ENCODE peak calls at places on chromosome 3, in eight cellular contexts. One of them, this sample, is unnamed.

GRCh38 chr3:14537590-14538450 is 2.3 kb downstream of the GRIP2 start:
- DNase-seq in HFFc6: peak
- DNase-seq in NCI-H2029: no peak
- DNase-seq in HFF-Myc: no peak
- DNase-seq in activated CD8-positive, alpha-beta memory T cell treated with anti-CD3 and anti-CD28 coated beads for 24 hours: no peak
- DNase-seq in central memory CD8-positive, alpha-beta T cell: no peak
- DNase-seq in HS-27A: no peak
- DNase-seq in activated effector memory CD4-positive, alpha-beta T cell treated with Interleukin-2 at 50 U/mL for 16 hours: no peak
- DNase-seq in this sample: no peak

GRCh38 chr3:186471781-186472180 is 72.4 kb downstream of the CRYGS start:
- DNase-seq in HS-27A: no peak
- DNase-seq in activated effector memory CD4-positive, alpha-beta T cell treated with Interleukin-2 at 50 U/mL for 16 hours: no peak
- DNase-seq in activated CD8-positive, alpha-beta memory T cell treated with anti-CD3 and anti-CD28 coated beads for 24 hours: no peak
- DNase-seq in central memory CD8-positive, alpha-beta T cell: no peak
- DNase-seq in HFFc6: no peak
- DNase-seq in NCI-H2029: no peak
- DNase-seq in HFF-Myc: no peak
- DNase-seq in this sample: no peak

GRCh38 chr3:67569324-67569723 is 85.1 kb downstream of the SUCLG2 start:
- DNase-seq in NCI-H2029: no peak
- DNase-seq in HFF-Myc: no peak
- DNase-seq in activated CD8-positive, alpha-beta memory T cell treated with anti-CD3 and anti-CD28 coated beads for 24 hours: no peak
- DNase-seq in activated effector memory CD4-positive, alpha-beta T cell treated with Interleukin-2 at 50 U/mL for 16 hours: no peak
- DNase-seq in central memory CD8-positive, alpha-beta T cell: no peak
- DNase-seq in HS-27A: no peak
- DNase-seq in HFFc6: no peak
- DNase-seq in this sample: no peak

GRCh38 chr3:14467723-14468620 is 65.6 kb downstream of the SLC6A6 start:
- DNase-seq in NCI-H2029: no peak
- DNase-seq in HS-27A: no peak
- DNase-seq in activated CD8-positive, alpha-beta memory T cell treated with anti-CD3 and anti-CD28 coated beads for 24 hours: peak
- DNase-seq in HFFc6: no peak
- DNase-seq in central memory CD8-positive, alpha-beta T cell: peak
- DNase-seq in activated effector memory CD4-positive, alpha-beta T cell treated with Interleukin-2 at 50 U/mL for 16 hours: peak
- DNase-seq in HFF-Myc: no peak
- DNase-seq in this sample: no peak

GRCh38 chr3:177262396-177262795 is 65.1 kb upstream of the TBL1XR1 start:
- DNase-seq in activated CD8-positive, alpha-beta memory T cell treated with anti-CD3 and anti-CD28 coated beads for 24 hours: peak
- DNase-seq in NCI-H2029: no peak
- DNase-seq in HFFc6: no peak
- DNase-seq in HS-27A: no peak
- DNase-seq in activated effector memory CD4-positive, alpha-beta T cell treated with Interleukin-2 at 50 U/mL for 16 hours: no peak
- DNase-seq in HFF-Myc: peak
- DNase-seq in central memory CD8-positive, alpha-beta T cell: no peak
- DNase-seq in this sample: no peak

GRCh38 chr3:146166450-146167222 is 5.7 kb upstream of the PLOD2 start:
- DNase-seq in HFF-Myc: no peak
- DNase-seq in HFFc6: peak
- DNase-seq in NCI-H2029: no peak
- DNase-seq in activated effector memory CD4-positive, alpha-beta T cell treated with Interleukin-2 at 50 U/mL for 16 hours: no peak
- DNase-seq in central memory CD8-positive, alpha-beta T cell: no peak
- DNase-seq in activated CD8-positive, alpha-beta memory T cell treated with anti-CD3 and anti-CD28 coated beads for 24 hours: no peak
- DNase-seq in HS-27A: no peak
- DNase-seq in this sample: peak

GRCh38 chr3:12979151-12979946 is 93.9 kb downstream of the IQSEC1 start:
- DNase-seq in HFF-Myc: no peak
- DNase-seq in NCI-H2029: no peak
- DNase-seq in central memory CD8-positive, alpha-beta T cell: no peak
- DNase-seq in HFFc6: no peak
- DNase-seq in activated effector memory CD4-positive, alpha-beta T cell treated with Interleukin-2 at 50 U/mL for 16 hours: no peak
- DNase-seq in HS-27A: no peak
- DNase-seq in activated CD8-positive, alpha-beta memory T cell treated with anti-CD3 and anti-CD28 coated beads for 24 hours: no peak
- DNase-seq in this sample: no peak

GRCh38 chr3:43144811-43145490 is 39.1 kb upstream of the POMGNT2 start:
- DNase-seq in HFFc6: peak
- DNase-seq in NCI-H2029: no peak
- DNase-seq in HFF-Myc: no peak
- DNase-seq in activated CD8-positive, alpha-beta memory T cell treated with anti-CD3 and anti-CD28 coated beads for 24 hours: no peak
- DNase-seq in activated effector memory CD4-positive, alpha-beta T cell treated with Interleukin-2 at 50 U/mL for 16 hours: no peak
- DNase-seq in central memory CD8-positive, alpha-beta T cell: no peak
- DNase-seq in HS-27A: no peak
- DNase-seq in this sample: peak

GRCh38 chr3:48422272-48422671 is 7.6 kb downstream of the PLXNB1 start:
- DNase-seq in HFF-Myc: no peak
- DNase-seq in HFFc6: no peak
- DNase-seq in HS-27A: no peak
- DNase-seq in NCI-H2029: no peak
- DNase-seq in activated effector memory CD4-positive, alpha-beta T cell treated with Interleukin-2 at 50 U/mL for 16 hours: no peak
- DNase-seq in activated CD8-positive, alpha-beta memory T cell treated with anti-CD3 and anti-CD28 coated beads for 24 hours: no peak
- DNase-seq in central memory CD8-positive, alpha-beta T cell: no peak
- DNase-seq in this sample: no peak

GRCh38 chr3:43870110-43870509 is 179.4 kb downstream of the ABHD5 start:
- DNase-seq in HS-27A: peak
- DNase-seq in central memory CD8-positive, alpha-beta T cell: no peak
- DNase-seq in activated effector memory CD4-positive, alpha-beta T cell treated with Interleukin-2 at 50 U/mL for 16 hours: no peak
- DNase-seq in HFFc6: peak
- DNase-seq in NCI-H2029: no peak
- DNase-seq in HFF-Myc: peak
- DNase-seq in activated CD8-positive, alpha-beta memory T cell treated with anti-CD3 and anti-CD28 coated beads for 24 hours: no peak
- DNase-seq in this sample: no peak

GRCh38 chr3:183829466-183829865 is 4.1 kb upstream of the MAP6D1 start:
- DNase-seq in activated effector memory CD4-positive, alpha-beta T cell treated with Interleukin-2 at 50 U/mL for 16 hours: no peak
- DNase-seq in central memory CD8-positive, alpha-beta T cell: no peak
- DNase-seq in HFF-Myc: no peak
- DNase-seq in activated CD8-positive, alpha-beta memory T cell treated with anti-CD3 and anti-CD28 coated beads for 24 hours: no peak
- DNase-seq in HFFc6: no peak
- DNase-seq in NCI-H2029: no peak
- DNase-seq in HS-27A: no peak
- DNase-seq in this sample: no peak

GRCh38 chr3:171001957-171002694 is 24.4 kb downstream of the SLC2A2 start:
- DNase-seq in HFFc6: peak
- DNase-seq in NCI-H2029: no peak
- DNase-seq in HFF-Myc: no peak
- DNase-seq in HS-27A: peak
- DNase-seq in activated effector memory CD4-positive, alpha-beta T cell treated with Interleukin-2 at 50 U/mL for 16 hours: no peak
- DNase-seq in central memory CD8-positive, alpha-beta T cell: no peak
- DNase-seq in activated CD8-positive, alpha-beta memory T cell treated with anti-CD3 and anti-CD28 coated beads for 24 hours: no peak
- DNase-seq in this sample: peak

GRCh38 chr3:47722859-47723258 is 58.8 kb downstream of the SMARCC1 start:
- DNase-seq in central memory CD8-positive, alpha-beta T cell: no peak
- DNase-seq in activated effector memory CD4-positive, alpha-beta T cell treated with Interleukin-2 at 50 U/mL for 16 hours: no peak
- DNase-seq in activated CD8-positive, alpha-beta memory T cell treated with anti-CD3 and anti-CD28 coated beads for 24 hours: no peak
- DNase-seq in HFFc6: no peak
- DNase-seq in HFF-Myc: no peak
- DNase-seq in HS-27A: no peak
- DNase-seq in NCI-H2029: no peak
- DNase-seq in this sample: no peak

GRCh38 chr3:23916152-23916885 is 471 bp downstream of the NKIRAS1 start:
- DNase-seq in HS-27A: peak
- DNase-seq in HFF-Myc: no peak
- DNase-seq in activated CD8-positive, alpha-beta memory T cell treated with anti-CD3 and anti-CD28 coated beads for 24 hours: no peak
- DNase-seq in central memory CD8-positive, alpha-beta T cell: no peak
- DNase-seq in activated effector memory CD4-positive, alpha-beta T cell treated with Interleukin-2 at 50 U/mL for 16 hours: no peak
- DNase-seq in HFFc6: no peak
- DNase-seq in NCI-H2029: peak
- DNase-seq in this sample: no peak

GRCh38 chr3:14783480-14784086 is 35.2 kb upstream of the FGD5 start:
- DNase-seq in NCI-H2029: no peak
- DNase-seq in HFF-Myc: no peak
- DNase-seq in activated CD8-positive, alpha-beta memory T cell treated with anti-CD3 and anti-CD28 coated beads for 24 hours: no peak
- DNase-seq in activated effector memory CD4-positive, alpha-beta T cell treated with Interleukin-2 at 50 U/mL for 16 hours: no peak
- DNase-seq in HS-27A: no peak
- DNase-seq in central memory CD8-positive, alpha-beta T cell: no peak
- DNase-seq in HFFc6: no peak
- DNase-seq in this sample: no peak

GRCh38 chr3:65497846-65498245 is 540.9 kb downstream of the MAGI1 start:
- DNase-seq in HS-27A: no peak
- DNase-seq in activated CD8-positive, alpha-beta memory T cell treated with anti-CD3 and anti-CD28 coated beads for 24 hours: no peak
- DNase-seq in activated effector memory CD4-positive, alpha-beta T cell treated with Interleukin-2 at 50 U/mL for 16 hours: no peak
- DNase-seq in NCI-H2029: no peak
- DNase-seq in central memory CD8-positive, alpha-beta T cell: no peak
- DNase-seq in HFF-Myc: no peak
- DNase-seq in HFFc6: no peak
- DNase-seq in this sample: no peak

GRCh38 chr3:65894679-65895078 is 144.0 kb downstream of the MAGI1 start:
- DNase-seq in central memory CD8-positive, alpha-beta T cell: no peak
- DNase-seq in NCI-H2029: no peak
- DNase-seq in activated effector memory CD4-positive, alpha-beta T cell treated with Interleukin-2 at 50 U/mL for 16 hours: no peak
- DNase-seq in HS-27A: no peak
- DNase-seq in activated CD8-positive, alpha-beta memory T cell treated with anti-CD3 and anti-CD28 coated beads for 24 hours: no peak
- DNase-seq in HFFc6: peak
- DNase-seq in HFF-Myc: no peak
- DNase-seq in this sample: peak

GRCh38 chr3:48848816-48849515 is 1.3 kb upstream of the PRKAR2A start:
- DNase-seq in central memory CD8-positive, alpha-beta T cell: no peak
- DNase-seq in activated CD8-positive, alpha-beta memory T cell treated with anti-CD3 and anti-CD28 coated beads for 24 hours: no peak
- DNase-seq in NCI-H2029: no peak
- DNase-seq in activated effector memory CD4-positive, alpha-beta T cell treated with Interleukin-2 at 50 U/mL for 16 hours: no peak
- DNase-seq in HFF-Myc: no peak
- DNase-seq in HS-27A: no peak
- DNase-seq in HFFc6: no peak
- DNase-seq in this sample: no peak

GRCh38 chr3:177005718-177006405 is 191.4 kb downstream of the TBL1XR1 start:
- DNase-seq in HFF-Myc: no peak
- DNase-seq in HFFc6: no peak
- DNase-seq in HS-27A: no peak
- DNase-seq in central memory CD8-positive, alpha-beta T cell: no peak
- DNase-seq in NCI-H2029: no peak
- DNase-seq in activated CD8-positive, alpha-beta memory T cell treated with anti-CD3 and anti-CD28 coated beads for 24 hours: no peak
- DNase-seq in activated effector memory CD4-positive, alpha-beta T cell treated with Interleukin-2 at 50 U/mL for 16 hours: no peak
- DNase-seq in this sample: no peak

GRCh38 chr3:130242850-130243569 is 102.5 kb upstream of the COL6A5 start:
- DNase-seq in activated CD8-positive, alpha-beta memory T cell treated with anti-CD3 and anti-CD28 coated beads for 24 hours: no peak
- DNase-seq in HFF-Myc: no peak
- DNase-seq in central memory CD8-positive, alpha-beta T cell: no peak
- DNase-seq in HS-27A: no peak
- DNase-seq in NCI-H2029: no peak
- DNase-seq in HFFc6: no peak
- DNase-seq in activated effector memory CD4-positive, alpha-beta T cell treated with Interleukin-2 at 50 U/mL for 16 hours: no peak
- DNase-seq in this sample: no peak

GRCh38 chr3:114848087-114848486 is 299.0 kb downstream of the ZBTB20 start:
- DNase-seq in HFFc6: no peak
- DNase-seq in HS-27A: no peak
- DNase-seq in HFF-Myc: no peak
- DNase-seq in central memory CD8-positive, alpha-beta T cell: no peak
- DNase-seq in NCI-H2029: peak
- DNase-seq in activated CD8-positive, alpha-beta memory T cell treated with anti-CD3 and anti-CD28 coated beads for 24 hours: no peak
- DNase-seq in activated effector memory CD4-positive, alpha-beta T cell treated with Interleukin-2 at 50 U/mL for 16 hours: no peak
- DNase-seq in this sample: no peak

GRCh38 chr3:23519548-23520208 is 286.1 kb upstream of the UBE2E1 start:
- DNase-seq in HFFc6: no peak
- DNase-seq in NCI-H2029: no peak
- DNase-seq in activated effector memory CD4-positive, alpha-beta T cell treated with Interleukin-2 at 50 U/mL for 16 hours: no peak
- DNase-seq in HFF-Myc: no peak
- DNase-seq in activated CD8-positive, alpha-beta memory T cell treated with anti-CD3 and anti-CD28 coated beads for 24 hours: no peak
- DNase-seq in HS-27A: no peak
- DNase-seq in central memory CD8-positive, alpha-beta T cell: no peak
- DNase-seq in this sample: no peak

GRCh38 chr3:116386168-116386567 is 59.1 kb downstream of the LSAMP start:
- DNase-seq in HFF-Myc: no peak
- DNase-seq in NCI-H2029: no peak
- DNase-seq in activated effector memory CD4-positive, alpha-beta T cell treated with Interleukin-2 at 50 U/mL for 16 hours: no peak
- DNase-seq in HS-27A: no peak
- DNase-seq in central memory CD8-positive, alpha-beta T cell: no peak
- DNase-seq in HFFc6: no peak
- DNase-seq in activated CD8-positive, alpha-beta memory T cell treated with anti-CD3 and anti-CD28 coated beads for 24 hours: no peak
- DNase-seq in this sample: no peak

GRCh38 chr3:157914882-157915281 is 191.3 kb downstream of the SHOX2 start:
- DNase-seq in activated CD8-positive, alpha-beta memory T cell treated with anti-CD3 and anti-CD28 coated beads for 24 hours: no peak
- DNase-seq in HFF-Myc: no peak
- DNase-seq in activated effector memory CD4-positive, alpha-beta T cell treated with Interleukin-2 at 50 U/mL for 16 hours: no peak
- DNase-seq in HS-27A: no peak
- DNase-seq in HFFc6: no peak
- DNase-seq in NCI-H2029: peak
- DNase-seq in central memory CD8-positive, alpha-beta T cell: no peak
- DNase-seq in this sample: no peak

GRCh38 chr3:195219351-195220045 is 51.5 kb downstream of the XXYLT1 start:
- DNase-seq in central memory CD8-positive, alpha-beta T cell: no peak
- DNase-seq in activated effector memory CD4-positive, alpha-beta T cell treated with Interleukin-2 at 50 U/mL for 16 hours: no peak
- DNase-seq in HFF-Myc: no peak
- DNase-seq in activated CD8-positive, alpha-beta memory T cell treated with anti-CD3 and anti-CD28 coated beads for 24 hours: peak
- DNase-seq in HS-27A: no peak
- DNase-seq in HFFc6: no peak
- DNase-seq in NCI-H2029: no peak
- DNase-seq in this sample: no peak

This sample was measured in fibroblast of the conjunctiva.